ENCODE peak calls at places on chromosomes 13 and 19, in seven cellular contexts. One of them, this sample, is unnamed.

GRCh38 chr19:7862413-7862951 is 11.7 kb downstream of the PRR36 start:
- DNase-seq in left lung: peak
- DNase-seq in foreskin fibroblast: no peak
- DNase-seq in stomach: peak
- DNase-seq in nephron progenitor cell: peak
- DNase-seq in lower leg skin: no peak
- DNase-seq in left ventricle myocardium inferior: peak
- DNase-seq in this sample: no peak

GRCh38 chr19:15398501-15399233 is 19.1 kb upstream of the AKAP8 start:
- DNase-seq in left lung: no peak
- DNase-seq in foreskin fibroblast: no peak
- DNase-seq in stomach: no peak
- DNase-seq in nephron progenitor cell: no peak
- DNase-seq in lower leg skin: no peak
- DNase-seq in left ventricle myocardium inferior: no peak
- DNase-seq in this sample: no peak

GRCh38 chr19:37933965-37934364 is 27.0 kb downstream of the SIPA1L3 start:
- DNase-seq in left lung: no peak
- DNase-seq in foreskin fibroblast: no peak
- DNase-seq in stomach: peak
- DNase-seq in nephron progenitor cell: peak
- DNase-seq in lower leg skin: no peak
- DNase-seq in left ventricle myocardium inferior: peak
- DNase-seq in this sample: no peak

GRCh38 chr13:83877901-83878300 is 4.4 kb downstream of the SLITRK1 start:
- DNase-seq in left lung: no peak
- DNase-seq in foreskin fibroblast: no peak
- DNase-seq in stomach: no peak
- DNase-seq in nephron progenitor cell: no peak
- DNase-seq in lower leg skin: no peak
- DNase-seq in left ventricle myocardium inferior: no peak
- DNase-seq in this sample: no peak

GRCh38 chr19:46821512-46822359 is 28.9 kb downstream of the AP2S1 start:
- DNase-seq in left lung: no peak
- DNase-seq in foreskin fibroblast: no peak
- DNase-seq in stomach: no peak
- DNase-seq in nephron progenitor cell: no peak
- DNase-seq in lower leg skin: no peak
- DNase-seq in left ventricle myocardium inferior: peak
- DNase-seq in this sample: no peak

GRCh38 chr13:71320452-71320851 is 546.6 kb downstream of the DACH1 start:
- DNase-seq in left lung: no peak
- DNase-seq in foreskin fibroblast: no peak
- DNase-seq in stomach: no peak
- DNase-seq in nephron progenitor cell: no peak
- DNase-seq in lower leg skin: no peak
- DNase-seq in left ventricle myocardium inferior: no peak
- DNase-seq in this sample: no peak

GRCh38 chr13:33108620-33109019 is 92.4 kb downstream of the KL start:
- DNase-seq in left lung: no peak
- DNase-seq in foreskin fibroblast: peak
- DNase-seq in stomach: no peak
- DNase-seq in nephron progenitor cell: no peak
- DNase-seq in lower leg skin: no peak
- DNase-seq in left ventricle myocardium inferior: no peak
- DNase-seq in this sample: no peak

GRCh38 chr19:1355258-1355973 is 28.3 kb upstream of the NDUFS7 start:
- DNase-seq in left lung: no peak
- DNase-seq in foreskin fibroblast: no peak
- DNase-seq in stomach: no peak
- DNase-seq in nephron progenitor cell: no peak
- DNase-seq in lower leg skin: no peak
- DNase-seq in left ventricle myocardium inferior: no peak
- DNase-seq in this sample: no peak

GRCh38 chr19:35784401-35785086 is 9.2 kb downstream of the ARHGAP33 start:
- DNase-seq in left lung: no peak
- DNase-seq in foreskin fibroblast: no peak
- DNase-seq in stomach: no peak
- DNase-seq in nephron progenitor cell: peak
- DNase-seq in lower leg skin: no peak
- DNase-seq in left ventricle myocardium inferior: no peak
- DNase-seq in this sample: no peak

GRCh38 chr13:106423530-106423929 is 111.9 kb downstream of the EFNB2 start:
- DNase-seq in left lung: no peak
- DNase-seq in foreskin fibroblast: no peak
- DNase-seq in stomach: no peak
- DNase-seq in nephron progenitor cell: peak
- DNase-seq in lower leg skin: no peak
- DNase-seq in left ventricle myocardium inferior: no peak
- DNase-seq in this sample: no peak

GRCh38 chr19:37251308-37252229 is 33.6 kb downstream of the ZNF383 start:
- DNase-seq in left lung: peak
- DNase-seq in foreskin fibroblast: peak
- DNase-seq in stomach: peak
- DNase-seq in nephron progenitor cell: no peak
- DNase-seq in lower leg skin: peak
- DNase-seq in left ventricle myocardium inferior: peak
- DNase-seq in this sample: no peak

GRCh38 chr13:110359840-110360301 is 52.8 kb downstream of the COL4A2 start:
- DNase-seq in left lung: no peak
- DNase-seq in foreskin fibroblast: no peak
- DNase-seq in stomach: no peak
- DNase-seq in nephron progenitor cell: no peak
- DNase-seq in lower leg skin: no peak
- DNase-seq in left ventricle myocardium inferior: no peak
- DNase-seq in this sample: no peak

GRCh38 chr19:39297931-39298634 is 1.9 kb downstream of the IFNL1 start:
- DNase-seq in left lung: no peak
- DNase-seq in foreskin fibroblast: no peak
- DNase-seq in stomach: peak
- DNase-seq in nephron progenitor cell: no peak
- DNase-seq in lower leg skin: no peak
- DNase-seq in left ventricle myocardium inferior: no peak
- DNase-seq in this sample: peak

GRCh38 chr19:51375504-51376221 is 3.2 kb upstream of the NKG7 start:
- DNase-seq in left lung: no peak
- DNase-seq in foreskin fibroblast: no peak
- DNase-seq in stomach: no peak
- DNase-seq in nephron progenitor cell: no peak
- DNase-seq in lower leg skin: no peak
- DNase-seq in left ventricle myocardium inferior: no peak
- DNase-seq in this sample: peak

GRCh38 chr19:6161271-6161850 is 25.9 kb downstream of the ACSBG2 start:
- DNase-seq in left lung: peak
- DNase-seq in foreskin fibroblast: no peak
- DNase-seq in stomach: no peak
- DNase-seq in nephron progenitor cell: peak
- DNase-seq in lower leg skin: peak
- DNase-seq in left ventricle myocardium inferior: no peak
- DNase-seq in this sample: no peak

GRCh38 chr19:45498411-45499195 is at the start of gene PPM1N:
- DNase-seq in left lung: no peak
- DNase-seq in foreskin fibroblast: no peak
- DNase-seq in stomach: no peak
- DNase-seq in nephron progenitor cell: peak
- DNase-seq in lower leg skin: no peak
- DNase-seq in left ventricle myocardium inferior: no peak
- DNase-seq in this sample: no peak

GRCh38 chr19:3100747-3101730 is 6.9 kb downstream of the GNA11 start:
- DNase-seq in left lung: no peak
- DNase-seq in foreskin fibroblast: no peak
- DNase-seq in stomach: no peak
- DNase-seq in nephron progenitor cell: no peak
- DNase-seq in lower leg skin: no peak
- DNase-seq in left ventricle myocardium inferior: no peak
- DNase-seq in this sample: peak

GRCh38 chr19:3099347-3100145 is 5.4 kb downstream of the GNA11 start:
- DNase-seq in left lung: no peak
- DNase-seq in foreskin fibroblast: no peak
- DNase-seq in stomach: no peak
- DNase-seq in nephron progenitor cell: no peak
- DNase-seq in lower leg skin: no peak
- DNase-seq in left ventricle myocardium inferior: no peak
- DNase-seq in this sample: peak

GRCh38 chr19:3102239-3103140 is 8.3 kb downstream of the GNA11 start:
- DNase-seq in left lung: no peak
- DNase-seq in foreskin fibroblast: no peak
- DNase-seq in stomach: no peak
- DNase-seq in nephron progenitor cell: no peak
- DNase-seq in lower leg skin: no peak
- DNase-seq in left ventricle myocardium inferior: no peak
- DNase-seq in this sample: no peak

GRCh38 chr19:3098515-3099346 is 4.6 kb downstream of the GNA11 start:
- DNase-seq in left lung: no peak
- DNase-seq in foreskin fibroblast: peak
- DNase-seq in stomach: peak
- DNase-seq in nephron progenitor cell: no peak
- DNase-seq in lower leg skin: no peak
- DNase-seq in left ventricle myocardium inferior: peak
- DNase-seq in this sample: no peak

DNA sequence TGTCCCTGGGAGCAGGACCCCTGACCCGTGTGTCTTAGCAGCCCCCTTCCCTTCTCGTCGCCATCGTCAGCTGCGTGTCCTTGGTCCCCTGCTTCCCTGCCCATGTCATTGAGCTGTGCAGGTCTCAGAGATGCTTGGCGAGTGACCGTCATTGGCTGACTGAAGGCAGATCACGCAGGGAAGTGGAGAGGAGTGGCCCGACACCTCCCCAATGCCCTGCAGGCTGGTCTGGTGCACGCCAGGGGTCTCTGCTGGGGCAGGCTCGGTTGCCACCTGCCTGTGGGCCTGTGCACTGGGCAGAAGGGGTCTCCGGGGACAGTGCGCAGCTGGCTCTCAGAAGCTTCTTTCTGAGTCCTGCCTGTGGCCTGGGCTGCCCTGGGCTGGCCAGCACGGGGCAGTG is 6.2 kb downstream of the GNA11 start:
- DNase-seq in left lung: no peak
- DNase-seq in foreskin fibroblast: no peak
- DNase-seq in stomach: no peak
- DNase-seq in nephron progenitor cell: no peak
- DNase-seq in lower leg skin: no peak
- DNase-seq in left ventricle myocardium inferior: no peak
- DNase-seq in this sample: peak
- TF ChIP-seq CTCF in left lung: no peak
- TF ChIP-seq CTCF in foreskin fibroblast: no peak
- TF ChIP-seq CTCF in stomach: no peak
- TF ChIP-seq CTCF in nephron progenitor cell: no peak
- TF ChIP-seq CTCF in lower leg skin: no peak
- TF ChIP-seq CTCF in left ventricle myocardium inferior: no peak
- TF ChIP-seq CTCF in this sample: no peak

GRCh38 chr19:16778796-16779411 is 50.3 kb upstream of the SIN3B start:
- DNase-seq in left lung: no peak
- DNase-seq in foreskin fibroblast: peak
- DNase-seq in stomach: peak
- DNase-seq in nephron progenitor cell: peak
- DNase-seq in lower leg skin: peak
- DNase-seq in left ventricle myocardium inferior: peak
- DNase-seq in this sample: no peak
- TF ChIP-seq CTCF in left lung: peak
- TF ChIP-seq CTCF in foreskin fibroblast: peak
- TF ChIP-seq CTCF in stomach: no peak
- TF ChIP-seq CTCF in nephron progenitor cell: peak
- TF ChIP-seq CTCF in lower leg skin: no peak
- TF ChIP-seq CTCF in left ventricle myocardium inferior: peak
- TF ChIP-seq CTCF in this sample: peak

GRCh38 chr13:42039457-42039945 is 8.9 kb upstream of the DGKH start:
- DNase-seq in left lung: no peak
- DNase-seq in foreskin fibroblast: no peak
- DNase-seq in stomach: no peak
- DNase-seq in nephron progenitor cell: no peak
- DNase-seq in lower leg skin: no peak
- DNase-seq in left ventricle myocardium inferior: no peak
- DNase-seq in this sample: no peak
- TF ChIP-seq CTCF in left lung: no peak
- TF ChIP-seq CTCF in foreskin fibroblast: no peak
- TF ChIP-seq CTCF in stomach: no peak
- TF ChIP-seq CTCF in nephron progenitor cell: no peak
- TF ChIP-seq CTCF in lower leg skin: no peak
- TF ChIP-seq CTCF in left ventricle myocardium inferior: no peak
- TF ChIP-seq CTCF in this sample: no peak

DNA sequence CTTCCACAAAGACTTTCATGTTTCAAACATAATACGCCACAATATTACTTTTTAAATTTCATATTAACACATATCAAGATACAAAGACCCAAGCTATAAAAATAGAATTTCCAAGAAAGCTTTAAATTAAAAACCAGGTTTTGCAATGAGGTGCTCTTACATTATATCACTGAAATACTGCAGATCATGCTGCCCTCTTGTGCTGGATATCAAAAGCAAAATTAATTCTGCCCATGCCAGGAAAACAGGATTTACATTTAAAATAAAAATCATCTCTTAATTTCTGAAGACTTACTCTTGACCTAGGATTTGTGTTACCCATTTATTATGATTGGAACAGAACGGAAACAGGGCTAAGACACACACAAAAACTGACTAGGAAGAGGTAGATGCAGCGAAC is 145.0 kb downstream of the ABCC4 start:
- DNase-seq in left lung: no peak
- DNase-seq in foreskin fibroblast: peak
- DNase-seq in stomach: no peak
- DNase-seq in nephron progenitor cell: no peak
- DNase-seq in lower leg skin: no peak
- DNase-seq in left ventricle myocardium inferior: no peak
- DNase-seq in this sample: no peak
- TF ChIP-seq CTCF in left lung: no peak
- TF ChIP-seq CTCF in foreskin fibroblast: peak
- TF ChIP-seq CTCF in stomach: no peak
- TF ChIP-seq CTCF in nephron progenitor cell: no peak
- TF ChIP-seq CTCF in lower leg skin: no peak
- TF ChIP-seq CTCF in left ventricle myocardium inferior: peak
- TF ChIP-seq CTCF in this sample: peak